ENCODE peak calls at places on chromosomes 6 and 20, in nine cellular contexts. X is endodermal cell; Z is IMR-90; L is activated CD4-positive, alpha-beta T cell treated with anti-CD3 and anti-CD28 coated beads for 48 hours; N is H9; Q is GM12865; B is NCI-H2029; S is RCC 7860; I is GM23338. P is an unnamed sample.

GRCh38 chr20:10388571-10388970 is 45.5 kb downstream of the MKKS start:
- DNase-seq in L (no peak), I (no peak), N (no peak), Z (no peak), Q (no peak), B (no peak), S (no peak), X (no peak), P (no peak)

GRCh38 chr20:31606928-31607639 is 2.0 kb downstream of the ID1 start:
- DNase-seq in Q (no peak), B (peak; percentile 85), Z (peak; percentile 67), I (peak; percentile 67), X (peak; percentile 90), N (peak; percentile 69), L (no peak), S (peak; percentile 91), P (no peak)

GRCh38 chr20:14845199-14846160 is 508.1 kb upstream of the FLRT3 start:
- DNase-seq in Q (no peak), S (no peak), X (no peak), Z (no peak), I (no peak), B (no peak), L (no peak), N (no peak), P (no peak)

GRCh38 chr6:134482585-134483346 is 164.9 kb upstream of the SGK1 start:
- DNase-seq in S (no peak), L (no peak), X (peak; percentile 53), I (no peak), B (no peak), N (no peak), Z (no peak), Q (no peak), P (no peak)

GRCh38 chr6:155026366-155027045 is 31.4 kb downstream of the TIAM2 start:
- DNase-seq in Z (peak; percentile 76), S (peak; percentile 86), L (peak; percentile 22), Q (no peak), I (no peak), N (no peak), B (no peak), X (peak; percentile 17), P (no peak)

GRCh38 chr20:21571841-21572690 is 58.2 kb upstream of the NKX2-2 start:
- DNase-seq in I (peak; percentile 58), Q (peak; percentile 13), S (no peak), L (peak; percentile 9), Z (no peak), X (peak; percentile 59), B (no peak), N (no peak), P (no peak)

GRCh38 chr6:11097476-11097875 is 3.8 kb downstream of the SMIM13 start:
- DNase-seq in N (no peak), L (no peak), I (no peak), Q (no peak), S (no peak), Z (no peak), X (no peak), B (no peak), P (no peak)

GRCh38 chr6:41691426-41692079 is 43.9 kb downstream of the TFEB start:
- DNase-seq in X (no peak), I (peak; percentile 39), L (no peak), S (no peak), Q (no peak), N (no peak), B (no peak), Z (no peak), P (no peak)

GRCh38 chr20:43721429-43722152 is 5.2 kb downstream of the GTSF1L start:
- DNase-seq in Z (no peak), I (peak; percentile 34), Q (no peak), N (peak; percentile 58), L (no peak), B (no peak), X (peak; percentile 61), S (no peak), P (no peak)

P was measured in cortex of kidney.